ENCODE peak calls at places on chromosomes 6 and 20, in four cellular contexts. P is heart left ventricle, U is adrenal gland, X is neural progenitor cell. M is an unnamed sample.

GRCh38 chr20:1895674-1896496 is 678 bp downstream of the SIRPA start:
- DNase-seq in P (no peak), X (peak), U (peak), M (no peak)

GRCh38 chr20:44576297-44576696 is 6.1 kb upstream of the PKIG start:
- DNase-seq in X (no peak), U (no peak), P (no peak), M (no peak)

GRCh38 chr6:17714879-17715860 is 8.4 kb upstream of the NUP153 start:
- DNase-seq in U (peak), X (no peak), P (no peak), M (no peak)

GRCh38 chr20:11870411-11870810 is 47.3 kb upstream of the BTBD3 start:
- DNase-seq in U (no peak), X (no peak), P (no peak), M (no peak)

GRCh38 chr6:159074120-159074684 is 29.4 kb upstream of the TAGAP start:
- DNase-seq in P (no peak), U (peak), X (peak), M (peak)

GRCh38 chr6:63394656-63395308 is 75.0 kb upstream of the LGSN start:
- DNase-seq in X (no peak), U (no peak), P (no peak), M (no peak)

GRCh38 chr6:151998784-151999183 is 191.3 kb downstream of the ESR1 start:
- DNase-seq in U (no peak), P (no peak), X (no peak), M (no peak)

GRCh38 chr20:48503166-48503815 is 324.5 kb downstream of the PREX1 start:
- DNase-seq in P (no peak), X (no peak), U (no peak), M (no peak)

GRCh38 chr20:35115606-35116005 is 23.0 kb upstream of the TRPC4AP start:
- DNase-seq in X (no peak), U (no peak), P (no peak), M (no peak)

GRCh38 chr20:63664861-63665594 is 6.9 kb downstream of the RTEL1 start:
- DNase-seq in X (peak), U (no peak), P (no peak), M (peak)

GRCh38 chr6:14770572-14770971 is 475.3 kb upstream of the JARID2 start:
- DNase-seq in U (no peak), P (no peak), X (no peak), M (no peak)

GRCh38 chr6:317068-317451 is 24.8 kb downstream of the DUSP22 start:
- DNase-seq in X (no peak), U (no peak), P (no peak), M (no peak)

GRCh38 chr6:145967549-145967948 is 3.4 kb upstream of the SHPRH start:
- DNase-seq in X (no peak), P (no peak), U (no peak), M (no peak)

GRCh38 chr6:158175111-158175510 is 7.0 kb downstream of the GTF2H5 start:
- DNase-seq in X (no peak), P (no peak), U (no peak), M (no peak)

GRCh38 chr6:53666271-53666626 is 693 bp upstream of the KLHL31 start:
- DNase-seq in U (no peak), P (no peak), X (no peak), M (no peak)
- H3K4me3 ChIP-seq in U (no peak), P (peak), X (no peak), M (no peak)

GRCh38 chr6:29792123-29793035 is 35.2 kb upstream of the HLA-G start:
- DNase-seq in P (peak), X (peak), U (peak), M (no peak)
- H3K4me3 ChIP-seq in P (peak), X (peak), U (peak), M (no peak)

GRCh38 chr20:62222266-62222850 is 2.3 kb upstream of the HRH3 start:
- DNase-seq in U (no peak), P (no peak), X (no peak), M (no peak)

GRCh38 chr20:62219101-62219991 is 732 bp downstream of the HRH3 start:
- DNase-seq in X (peak), U (no peak), P (no peak), M (peak)

GRCh38 chr20:62220666-62221568 is 839 bp upstream of the HRH3 start:
- DNase-seq in P (no peak), U (no peak), X (peak), M (no peak)

GRCh38 chr20:62217913-62218773 is 1.9 kb downstream of the HRH3 start:
- DNase-seq in U (no peak), X (peak), P (no peak), M (no peak)

DNA sequence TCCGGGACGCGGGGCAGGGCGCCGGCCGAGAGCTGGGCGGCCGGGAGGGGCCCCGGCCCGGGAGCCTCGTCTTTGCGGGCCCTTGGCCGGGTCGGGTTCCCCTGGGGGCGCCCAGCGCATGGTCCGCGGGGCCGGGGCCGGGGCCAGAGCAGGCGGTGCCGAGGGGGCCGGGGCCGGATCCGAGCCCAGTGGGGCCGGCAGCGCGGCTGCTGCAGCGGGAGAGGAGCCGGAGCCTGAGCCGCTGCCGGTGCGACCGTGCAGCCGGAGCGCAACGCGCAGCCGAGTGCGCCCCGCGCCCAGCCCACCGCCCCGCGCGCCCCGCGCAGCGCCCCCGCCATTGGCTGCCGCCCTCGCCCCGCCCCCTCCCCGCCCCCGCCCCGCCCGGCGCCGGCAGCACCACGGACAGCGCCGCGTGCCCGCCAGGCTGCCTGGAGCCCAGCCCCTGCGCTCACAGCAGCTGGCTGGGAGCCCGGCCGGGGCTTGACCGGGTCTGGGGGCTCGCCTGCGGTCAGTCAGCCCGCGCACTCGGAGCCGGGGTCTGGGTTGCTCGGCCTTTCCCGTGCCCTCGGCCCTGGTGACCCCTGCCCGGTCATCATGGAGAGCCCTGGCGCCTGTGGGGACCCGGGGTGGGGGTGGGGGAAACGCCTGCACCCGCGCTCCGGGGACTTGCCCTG is at the start of gene HRH3:
- DNase-seq in P (peak), X (peak), U (peak), M (peak)
- H3K4me3 ChIP-seq in P (peak), X (peak), U (no peak), M (peak)

GRCh38 chr20:58690351-58690750 is 2.2 kb upstream of the NPEPL1 start:
- DNase-seq in X (no peak), P (no peak), U (no peak), M (no peak)
- H3K4me3 ChIP-seq in X (no peak), P (no peak), U (no peak), M (no peak)

GRCh38 chr6:29524444-29524843 is 35.1 kb downstream of the UBD start:
- DNase-seq in P (no peak), X (no peak), U (no peak), M (no peak)
- H3K4me3 ChIP-seq in P (no peak), X (no peak), U (no peak), M (no peak)

GRCh38 chr6:41714556-41715273 is 20.7 kb downstream of the TFEB start:
- DNase-seq in U (no peak), P (no peak), X (no peak), M (no peak)

GRCh38 chr6:41711323-41712038 is 23.9 kb downstream of the TFEB start:
- DNase-seq in U (no peak), X (no peak), P (no peak), M (no peak)

GRCh38 chr6:41712651-41713103 is 22.7 kb downstream of the TFEB start:
- DNase-seq in P (peak), U (peak), X (no peak), M (no peak)

GRCh38 chr6:41713650-41714291 is 21.6 kb downstream of the TFEB start:
- DNase-seq in X (no peak), U (peak), P (peak), M (no peak)

DNA sequence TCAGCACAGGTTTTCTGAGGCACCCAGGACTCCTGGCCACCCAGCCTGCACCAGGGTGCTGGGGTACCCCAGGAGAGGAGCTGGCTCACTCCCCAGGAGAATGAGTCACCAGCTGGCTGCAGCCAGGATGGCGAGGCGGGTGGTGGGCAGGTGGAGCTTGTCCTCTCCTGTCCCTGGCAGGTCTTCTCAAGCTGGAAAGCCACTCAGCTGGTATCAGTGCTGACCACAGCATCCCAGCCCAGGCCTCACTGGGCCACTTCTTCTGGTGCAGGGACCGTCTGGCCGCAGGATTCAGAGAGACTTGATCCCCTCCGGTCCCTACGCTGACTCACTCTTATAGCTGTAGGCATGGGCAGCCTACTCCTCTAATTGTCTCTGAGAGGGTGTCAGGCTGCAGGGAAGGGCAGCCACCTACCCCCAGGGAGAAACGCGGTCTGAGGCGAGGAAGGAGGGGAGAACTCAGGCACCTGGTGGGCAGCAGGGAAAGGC is 22.2 kb downstream of the TFEB start:
- DNase-seq in X (no peak), U (peak), P (peak), M (no peak)
- H3K4me3 ChIP-seq in X (no peak), U (no peak), P (no peak), M (no peak)

DNA sequence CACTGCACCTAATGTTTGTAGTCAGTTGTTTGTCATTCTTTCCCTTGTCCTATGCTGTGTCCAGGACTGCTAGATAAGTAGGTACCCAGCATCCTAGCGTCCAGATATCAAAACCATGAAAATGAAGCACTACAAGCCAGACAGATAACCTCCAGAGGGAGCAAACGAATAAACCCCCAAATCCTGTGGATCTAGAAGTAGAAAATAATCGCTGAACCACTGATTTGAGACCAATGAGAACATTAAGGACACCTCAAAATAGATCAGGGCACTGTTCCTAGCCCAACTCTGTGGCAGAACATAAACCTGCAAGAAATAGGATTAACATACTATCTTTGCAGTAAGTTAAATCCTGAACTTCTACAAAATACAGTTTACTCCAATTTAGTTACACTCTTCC is 1.1 kb upstream of the KLHL32 start:
- DNase-seq in P (no peak), X (no peak), U (no peak), M (no peak)
- H3K4me3 ChIP-seq in P (no peak), X (no peak), U (no peak), M (no peak)

GRCh38 chr20:46689082-46689753 is at the start of gene TP53RK:
- DNase-seq in P (peak), U (peak), X (peak), M (peak)

GRCh38 chr20:46688151-46689081 is 828 bp downstream of the TP53RK start:
- DNase-seq in X (no peak), P (no peak), U (peak), M (no peak)

GRCh38 chr20:46694484-46694883 is 5.2 kb upstream of the TP53RK start:
- DNase-seq in X (no peak), P (no peak), U (no peak), M (no peak)

GRCh38 chr20:46690219-46691111 is 1.2 kb upstream of the TP53RK start:
- DNase-seq in P (no peak), U (no peak), X (no peak), M (no peak)

GRCh38 chr20:46689754-46690085 is 476 bp upstream of the TP53RK start:
- DNase-seq in P (no peak), X (no peak), U (no peak), M (no peak)
- H3K4me3 ChIP-seq in P (peak), X (peak), U (no peak), M (peak)

DNA sequence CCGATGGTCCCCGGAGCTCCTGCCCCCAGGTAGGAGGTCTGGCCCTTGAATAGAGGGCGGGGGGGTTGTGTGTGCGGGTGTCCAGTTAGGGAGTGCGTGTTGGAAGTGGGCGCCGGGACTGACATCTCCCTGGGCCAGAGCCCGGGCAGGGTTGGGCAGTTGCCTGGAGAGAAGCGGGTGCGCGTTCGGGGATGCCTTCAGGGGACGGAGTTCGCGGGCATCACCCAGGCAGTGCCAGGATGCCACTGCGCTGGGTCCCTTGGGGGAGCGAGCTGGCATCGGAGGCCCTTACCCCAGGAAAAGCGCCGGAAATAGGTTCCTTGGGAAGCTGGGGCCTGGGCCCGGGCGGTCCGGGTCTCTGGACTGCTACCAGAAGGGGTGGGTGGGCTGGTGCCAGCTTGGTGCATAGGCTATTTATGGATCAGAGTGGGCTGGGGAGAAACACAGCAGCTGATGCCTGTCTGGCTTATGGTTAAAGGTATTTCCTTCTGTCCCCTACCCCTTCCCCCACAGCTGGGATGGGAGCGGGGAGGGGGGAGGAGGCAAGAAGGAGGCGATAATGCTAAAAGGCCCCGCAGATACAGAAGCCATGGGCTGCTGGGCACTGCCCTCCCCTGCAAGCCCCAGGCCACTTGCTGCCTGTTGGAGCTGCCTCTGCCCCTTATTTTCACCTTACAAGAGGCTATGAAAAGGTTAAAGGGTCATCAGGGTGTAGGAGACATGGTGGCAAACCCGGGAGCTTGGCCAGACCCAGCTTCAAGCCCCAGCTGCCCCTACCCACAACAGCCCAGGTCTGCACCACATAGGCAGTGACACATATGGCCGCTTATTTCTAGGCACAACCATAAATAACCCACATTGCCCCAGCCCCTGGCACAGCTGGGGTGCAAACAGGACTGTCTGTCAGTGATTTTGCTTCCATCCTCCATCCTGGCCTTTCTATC is 638 bp downstream of the PACSIN1 start:
- DNase-seq in X (no peak), P (no peak), U (no peak), M (no peak)
- H3K4me3 ChIP-seq in X (peak), P (peak), U (no peak), M (peak)

GRCh38 chr20:45813489-45813888 is 1.0 kb downstream of the UBE2C start:
- DNase-seq in U (no peak), P (no peak), X (no peak), M (no peak)
- H3K4me3 ChIP-seq in U (no peak), P (no peak), X (peak), M (peak)

M was measured in BE2C.